ENCODE peak calls at places on chromosomes 13 and 19, in five cellular contexts. B is BE2C, H is upper lobe of right lung, M is sigmoid colon, P is Peyer's patch. X is an unnamed sample.

GRCh38 chr13:42847891-42848663 is 66.7 kb downstream of the FAM216B start:
- DNase-seq in B (no peak), H (no peak), M (no peak), P (no peak), X (no peak)

GRCh38 chr13:19153782-19154450 is 27.7 kb downstream of the TUBA3C start:
- DNase-seq in B (no peak), H (peak; percentile 57), M (peak; percentile 48), P (no peak), X (no peak)

GRCh38 chr19:19464339-19465098 is 50.8 kb downstream of the TSSK6 start:
- DNase-seq in B (no peak), H (no peak), M (no peak), P (no peak), X (peak; percentile 76)

GRCh38 chr13:95447766-95448165 is 104.8 kb upstream of the CLDN10 start:
- DNase-seq in B (no peak), H (no peak), M (no peak), P (no peak), X (no peak)

GRCh38 chr13:70923863-70924752 is 815.9 kb upstream of the KLHL1 start:
- DNase-seq in B (no peak), H (peak; percentile 51), M (no peak), P (no peak), X (no peak)

GRCh38 chr13:54989418-54989817 is 1960.8 kb downstream of the OLFM4 start:
- DNase-seq in B (no peak), H (no peak), M (no peak), P (no peak), X (no peak)

GRCh38 chr13:104594801-104595200 is 1528.6 kb upstream of the SLC10A2 start:
- DNase-seq in B (no peak), H (no peak), M (no peak), P (no peak), X (no peak)

GRCh38 chr19:56639217-56639616 is 3.7 kb upstream of the SMIM17 start:
- DNase-seq in B (no peak), H (no peak), M (no peak), P (no peak), X (peak; percentile 6)

GRCh38 chr19:54465367-54466109 is 2.0 kb upstream of the LENG9 start:
- DNase-seq in B (no peak), H (no peak), M (no peak), P (no peak), X (peak; percentile 70)

GRCh38 chr13:96020155-96020575 is 33.0 kb downstream of the UGGT2 start:
- DNase-seq in B (peak; percentile 47), H (no peak), M (no peak), P (no peak), X (peak; percentile 61)

GRCh38 chr19:17606786-17607185 is 51.3 kb downstream of the COLGALT1 start:
- DNase-seq in B (no peak), H (no peak), M (no peak), P (no peak), X (peak; percentile 48)

GRCh38 chr13:51873419-51873818 is 11.7 kb downstream of the CCDC70 start:
- DNase-seq in B (no peak), H (no peak), M (no peak), P (no peak), X (no peak)

GRCh38 chr13:109111141-109111540 is 481.7 kb downstream of the MYO16 start:
- DNase-seq in B (no peak), H (no peak), M (no peak), P (no peak), X (no peak)

GRCh38 chr13:99655351-99656091 is 154.2 kb downstream of the TM9SF2 start:
- DNase-seq in B (no peak), H (no peak), M (no peak), P (no peak), X (no peak)

GRCh38 chr19:16851031-16851712 is 22.0 kb downstream of the SIN3B start:
- DNase-seq in B (no peak), H (no peak), M (no peak), P (no peak), X (no peak)

GRCh38 chr13:39616087-39616694 is 13.2 kb upstream of the LHFPL6 start:
- DNase-seq in B (peak; percentile 65), H (no peak), M (peak; percentile 74), P (no peak), X (peak; percentile 70)

DNA sequence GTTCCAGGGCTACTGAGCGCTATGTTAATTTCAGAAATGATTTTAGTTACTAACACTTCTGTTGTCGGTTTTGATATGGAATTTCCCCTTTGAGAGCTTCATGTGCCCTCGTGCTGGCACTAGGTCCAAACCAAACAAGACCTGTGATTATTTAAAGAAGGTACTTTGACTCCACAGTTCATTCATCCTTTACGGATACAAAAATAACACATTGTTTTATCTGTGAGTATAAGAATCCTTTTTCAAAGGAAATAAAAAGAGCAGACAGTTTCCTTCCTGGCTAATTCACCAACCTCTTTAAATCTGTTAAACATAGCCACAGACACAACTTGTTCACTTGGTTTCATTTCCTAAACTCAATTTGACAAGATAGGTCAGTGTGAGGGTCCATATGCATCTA is 141.2 kb downstream of the FLT1 start:
- DNase-seq in B (no peak), H (no peak), M (no peak), P (no peak), X (no peak)
- H3K4me1 ChIP-seq in B (peaks cover 24% of the 10 kb centered on the region), H (no peaks in the 10 kb centered on the region), M (peaks cover 8% of the 10 kb centered on the region), P (no peaks in the 10 kb centered on the region), X (no peaks in the 10 kb centered on the region)

GRCh38 chr19:33298146-33298911 is 4.0 kb downstream of the CEBPA start:
- DNase-seq in B (no peak), H (peak; percentile 85), M (peak; percentile 62), P (no peak), X (no peak)
- H3K4me1 ChIP-seq in B (peaks cover 8% of the 10 kb centered on the region), H (peaks cover 24% of the 10 kb centered on the region), M (peaks cover 40% of the 10 kb centered on the region), P (peaks cover 18% of the 10 kb centered on the region), X (peaks cover 49% of the 10 kb centered on the region)

GRCh38 chr19:1172353-1173159 is 1.5 kb downstream of the SBNO2 start:
- DNase-seq in B (no peak), H (peak; percentile 74), M (peak; percentile 88), P (peak; percentile 50), X (no peak)

GRCh38 chr19:1173160-1173844 is 766 bp downstream of the SBNO2 start:
- DNase-seq in B (no peak), H (peak; percentile 78), M (peak; percentile 73), P (peak; percentile 29), X (no peak)

GRCh38 chr19:1177322-1178114 is 3.5 kb upstream of the SBNO2 start:
- DNase-seq in B (no peak), H (peak; percentile 84), M (peak; percentile 81), P (no peak), X (no peak)

GRCh38 chr19:1173845-1174809 is at the start of gene SBNO2:
- DNase-seq in B (peak; percentile 93), H (peak; percentile 94), M (peak; percentile 96), P (peak; percentile 82), X (peak; percentile 96)

GRCh38 chr19:1175020-1175419 is 952 bp upstream of the SBNO2 start:
- DNase-seq in B (no peak), H (no peak), M (no peak), P (no peak), X (no peak)
- H3K4me1 ChIP-seq in B (peaks cover 5% of the 10 kb centered on the region), H (peaks cover 39% of the 10 kb centered on the region), M (peaks cover 36% of the 10 kb centered on the region), P (peaks cover 23% of the 10 kb centered on the region), X (no peaks in the 10 kb centered on the region)

GRCh38 chr19:33382006-33382405 is 8.5 kb downstream of the CEBPG start:
- DNase-seq in B (no peak), H (no peak), M (peak; percentile 4), P (no peak), X (no peak)

GRCh38 chr19:33385956-33386355 is 12.4 kb downstream of the CEBPG start:
- DNase-seq in B (no peak), H (no peak), M (no peak), P (no peak), X (no peak)

GRCh38 chr19:33386361-33386858 is 12.9 kb downstream of the CEBPG start:
- DNase-seq in B (no peak), H (no peak), M (no peak), P (no peak), X (no peak)

GRCh38 chr19:33384983-33385382 is 11.5 kb downstream of the CEBPG start:
- DNase-seq in B (no peak), H (no peak), M (peak; percentile 27), P (no peak), X (no peak)

DNA sequence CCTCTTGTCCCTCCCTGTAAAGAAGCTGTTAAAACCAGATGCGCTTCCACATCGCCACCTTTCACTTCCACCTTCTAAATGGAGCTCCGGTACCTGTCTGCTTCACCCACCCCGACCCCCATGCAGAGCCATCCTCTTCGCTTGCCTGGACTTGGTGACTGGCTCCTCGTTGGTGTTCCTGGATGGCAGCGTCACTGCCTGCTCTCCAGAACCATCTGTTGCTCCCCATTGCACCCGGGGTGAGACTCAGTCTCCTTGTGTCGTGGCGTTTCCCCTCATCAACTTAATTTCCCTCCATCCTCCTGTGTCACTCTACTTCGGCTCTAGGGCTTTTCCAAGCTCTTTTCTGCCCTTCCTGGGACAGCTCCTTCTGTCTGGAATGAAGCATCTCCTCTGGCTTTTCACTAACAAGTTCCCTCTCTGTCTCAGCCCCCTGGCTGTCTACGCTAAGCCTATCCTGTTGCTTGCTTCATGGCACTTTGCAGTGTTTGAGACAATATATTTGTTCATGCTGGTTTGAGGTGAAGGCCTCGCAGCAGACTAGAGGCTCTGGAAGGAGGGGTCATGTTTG is 10.3 kb downstream of the CEBPG start:
- DNase-seq in B (no peak), H (no peak), M (peak; percentile 59), P (no peak), X (no peak)
- H3K4me1 ChIP-seq in B (peaks cover 12% of the 10 kb centered on the region), H (peaks cover 6% of the 10 kb centered on the region), M (peaks cover 10% of the 10 kb centered on the region), P (no peaks in the 10 kb centered on the region), X (peaks cover 12% of the 10 kb centered on the region)

GRCh38 chr13:33176526-33176925 is 109.0 kb downstream of the STARD13 start:
- DNase-seq in B (no peak), H (no peak), M (no peak), P (no peak), X (no peak)

GRCh38 chr13:33180009-33180804 is 105.3 kb downstream of the STARD13 start:
- DNase-seq in B (no peak), H (no peak), M (no peak), P (no peak), X (no peak)

GRCh38 chr13:33178197-33178699 is 107.3 kb downstream of the STARD13 start:
- DNase-seq in B (no peak), H (no peak), M (no peak), P (no peak), X (no peak)

GRCh38 chr13:33181264-33181663 is 104.3 kb downstream of the STARD13 start:
- DNase-seq in B (no peak), H (no peak), M (no peak), P (no peak), X (no peak)

GRCh38 chr13:33179463-33179862 is 106.1 kb downstream of the STARD13 start:
- DNase-seq in B (no peak), H (no peak), M (no peak), P (no peak), X (no peak)
- H3K4me1 ChIP-seq in B (peaks cover 6% of the 10 kb centered on the region), H (no peaks in the 10 kb centered on the region), M (peaks cover 72% of the 10 kb centered on the region), P (no peaks in the 10 kb centered on the region), X (peaks cover 12% of the 10 kb centered on the region)

X was measured in Caco-2.